ENCODE peak calls at places on chromosomes 11 and 22, in nine cellular contexts. One of them, this sample, is unnamed.
A peak's percentile ranks its signal among the peaks of the same experiment; 100 is the strongest.

GRCh38 chr11:118931576-118931975 is 5.8 kb upstream of the BCL9L start:
- DNase-seq in endodermal cell: no peak
- DNase-seq in neural progenitor cell: no peak
- DNase-seq in brain microvascular endothelial cell: no peak
- DNase-seq in mucosa of descending colon: no peak
- DNase-seq in NB4: no peak
- DNase-seq in MM.1S: no peak
- DNase-seq in heart left ventricle: no peak
- DNase-seq in GM23248: no peak
- DNase-seq in this sample: no peak

GRCh38 chr22:32533265-32534068 is 58.9 kb downstream of the FBXO7 start:
- DNase-seq in neural progenitor cell: no peak
- DNase-seq in brain microvascular endothelial cell: peak; percentile 35
- DNase-seq in endodermal cell: no peak
- DNase-seq in GM23248: peak; percentile 85
- DNase-seq in heart left ventricle: no peak
- DNase-seq in mucosa of descending colon: no peak
- DNase-seq in NB4: no peak
- DNase-seq in MM.1S: no peak
- DNase-seq in this sample: no peak

GRCh38 chr11:127003260-127003981 is 2.9 kb upstream of the KIRREL3 start:
- DNase-seq in heart left ventricle: no peak
- DNase-seq in MM.1S: peak; percentile 71
- DNase-seq in brain microvascular endothelial cell: no peak
- DNase-seq in mucosa of descending colon: peak; percentile 44
- DNase-seq in endodermal cell: peak; percentile 94
- DNase-seq in NB4: peak; percentile 16
- DNase-seq in neural progenitor cell: peak; percentile 94
- DNase-seq in GM23248: peak; percentile 81
- DNase-seq in this sample: peak; percentile 15

GRCh38 chr11:72683782-72684200 is 9.6 kb upstream of the PDE2A start:
- DNase-seq in heart left ventricle: peak; percentile 83
- DNase-seq in brain microvascular endothelial cell: peak; percentile 40
- DNase-seq in NB4: peak; percentile 65
- DNase-seq in GM23248: peak; percentile 51
- DNase-seq in neural progenitor cell: peak; percentile 81
- DNase-seq in MM.1S: no peak
- DNase-seq in endodermal cell: peak; percentile 98
- DNase-seq in mucosa of descending colon: peak; percentile 76
- DNase-seq in this sample: peak; percentile 74

GRCh38 chr11:7637447-7638157 is 35.7 kb downstream of the CYB5R2 start:
- DNase-seq in MM.1S: no peak
- DNase-seq in brain microvascular endothelial cell: peak; percentile 56
- DNase-seq in NB4: no peak
- DNase-seq in neural progenitor cell: no peak
- DNase-seq in GM23248: peak; percentile 94
- DNase-seq in heart left ventricle: no peak
- DNase-seq in mucosa of descending colon: no peak
- DNase-seq in endodermal cell: no peak
- DNase-seq in this sample: peak; percentile 39

GRCh38 chr11:3106736-3107524 is 49.7 kb upstream of the CARS1 start:
- DNase-seq in mucosa of descending colon: no peak
- DNase-seq in MM.1S: no peak
- DNase-seq in heart left ventricle: peak; percentile 27
- DNase-seq in neural progenitor cell: no peak
- DNase-seq in brain microvascular endothelial cell: no peak
- DNase-seq in endodermal cell: peak; percentile 58
- DNase-seq in GM23248: no peak
- DNase-seq in NB4: no peak
- DNase-seq in this sample: no peak

GRCh38 chr11:120346233-120346632 is 10.0 kb downstream of the ARHGEF12 start:
- DNase-seq in brain microvascular endothelial cell: no peak
- DNase-seq in mucosa of descending colon: no peak
- DNase-seq in heart left ventricle: no peak
- DNase-seq in neural progenitor cell: no peak
- DNase-seq in MM.1S: no peak
- DNase-seq in endodermal cell: no peak
- DNase-seq in NB4: no peak
- DNase-seq in GM23248: no peak
- DNase-seq in this sample: no peak

GRCh38 chr11:18495703-18496102 is 31.0 kb downstream of the TSG101 start:
- DNase-seq in brain microvascular endothelial cell: no peak
- DNase-seq in NB4: no peak
- DNase-seq in GM23248: no peak
- DNase-seq in endodermal cell: no peak
- DNase-seq in mucosa of descending colon: no peak
- DNase-seq in MM.1S: no peak
- DNase-seq in neural progenitor cell: no peak
- DNase-seq in heart left ventricle: no peak
- DNase-seq in this sample: no peak

GRCh38 chr11:4539603-4540219 is 5.3 kb upstream of the OR52M1 start:
- DNase-seq in heart left ventricle: no peak
- DNase-seq in GM23248: peak; percentile 67
- DNase-seq in NB4: peak; percentile 35
- DNase-seq in brain microvascular endothelial cell: peak; percentile 45
- DNase-seq in mucosa of descending colon: peak; percentile 50
- DNase-seq in MM.1S: peak; percentile 40
- DNase-seq in endodermal cell: peak; percentile 81
- DNase-seq in neural progenitor cell: peak; percentile 63
- DNase-seq in this sample: peak; percentile 60

GRCh38 chr11:134760307-134760706 is 348.3 kb upstream of the B3GAT1 start:
- DNase-seq in endodermal cell: peak; percentile 20
- DNase-seq in heart left ventricle: no peak
- DNase-seq in mucosa of descending colon: no peak
- DNase-seq in GM23248: no peak
- DNase-seq in brain microvascular endothelial cell: no peak
- DNase-seq in neural progenitor cell: no peak
- DNase-seq in NB4: no peak
- DNase-seq in MM.1S: no peak
- DNase-seq in this sample: no peak

GRCh38 chr22:44331881-44332714 is 19.3 kb upstream of the SHISAL1 start:
- DNase-seq in brain microvascular endothelial cell: no peak
- DNase-seq in NB4: no peak
- DNase-seq in heart left ventricle: no peak
- DNase-seq in mucosa of descending colon: no peak
- DNase-seq in MM.1S: no peak
- DNase-seq in endodermal cell: peak; percentile 77
- DNase-seq in neural progenitor cell: peak; percentile 79
- DNase-seq in GM23248: peak; percentile 68
- DNase-seq in this sample: no peak

GRCh38 chr11:1727861-1728260 is 22.5 kb downstream of the IFITM10 start:
- DNase-seq in neural progenitor cell: no peak
- DNase-seq in GM23248: no peak
- DNase-seq in mucosa of descending colon: no peak
- DNase-seq in NB4: no peak
- DNase-seq in heart left ventricle: no peak
- DNase-seq in endodermal cell: no peak
- DNase-seq in MM.1S: no peak
- DNase-seq in brain microvascular endothelial cell: no peak
- DNase-seq in this sample: no peak
- H3K4me3 ChIP-seq in neural progenitor cell: no peak overlapping the region
- H3K4me3 ChIP-seq in GM23248: no peak overlapping the region
- H3K4me3 ChIP-seq in mucosa of descending colon: no peak overlapping the region
- H3K4me3 ChIP-seq in NB4: no peak overlapping the region
- H3K4me3 ChIP-seq in heart left ventricle: no peak overlapping the region
- H3K4me3 ChIP-seq in endodermal cell: no peak overlapping the region
- H3K4me3 ChIP-seq in MM.1S: no peak overlapping the region
- H3K4me3 ChIP-seq in brain microvascular endothelial cell: no peak overlapping the region
- H3K4me3 ChIP-seq in this sample: no peak overlapping the region

DNA sequence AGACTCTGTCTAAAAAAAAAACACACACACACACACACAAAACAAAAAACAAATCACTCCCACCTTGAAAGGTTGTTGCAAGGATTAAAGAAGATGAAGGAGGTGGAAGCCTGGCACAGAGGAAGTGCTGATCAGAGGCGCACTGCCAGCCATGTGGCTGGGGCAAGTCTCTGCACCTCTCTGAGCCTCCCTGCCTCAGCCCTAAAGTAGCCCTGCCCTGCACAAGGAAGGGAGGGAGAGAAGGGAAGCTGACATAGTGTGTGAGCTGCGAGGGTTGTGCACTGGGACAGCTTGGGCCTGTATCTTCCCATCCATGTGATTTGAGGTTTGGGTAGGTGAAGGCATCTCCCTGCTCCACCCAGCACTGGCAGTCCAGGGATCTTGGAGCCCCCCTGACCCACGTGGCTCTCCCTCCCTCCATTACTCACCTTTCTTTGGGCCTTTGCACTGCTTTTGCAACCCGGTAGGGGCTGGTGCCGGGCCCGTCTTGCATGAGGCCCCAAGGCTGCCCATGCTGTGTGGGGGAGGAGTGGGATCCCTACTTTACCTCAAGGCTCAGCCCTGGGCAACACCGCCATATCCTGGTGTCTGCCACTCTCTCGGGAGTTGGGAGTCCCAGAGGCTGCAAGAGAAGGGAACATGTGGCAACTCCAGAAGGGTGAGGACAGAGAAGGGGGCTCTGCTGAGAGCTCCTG is 30.5 kb downstream of the IFT27 start:
- DNase-seq in NB4: no peak
- DNase-seq in heart left ventricle: no peak
- DNase-seq in brain microvascular endothelial cell: no peak
- DNase-seq in mucosa of descending colon: no peak
- DNase-seq in endodermal cell: peak; percentile 44
- DNase-seq in MM.1S: no peak
- DNase-seq in neural progenitor cell: no peak
- DNase-seq in GM23248: no peak
- DNase-seq in this sample: no peak
- H3K4me3 ChIP-seq in NB4: no peak overlapping the region
- H3K4me3 ChIP-seq in heart left ventricle: no peak overlapping the region
- H3K4me3 ChIP-seq in brain microvascular endothelial cell: no peak overlapping the region
- H3K4me3 ChIP-seq in mucosa of descending colon: no peak overlapping the region
- H3K4me3 ChIP-seq in endodermal cell: no peak overlapping the region
- H3K4me3 ChIP-seq in MM.1S: no peak overlapping the region
- H3K4me3 ChIP-seq in neural progenitor cell: no peak overlapping the region
- H3K4me3 ChIP-seq in GM23248: no peak overlapping the region
- H3K4me3 ChIP-seq in this sample: no peak overlapping the region

GRCh38 chr11:16861867-16862266 is 123.4 kb downstream of the C11orf58 start:
- DNase-seq in NB4: no peak
- DNase-seq in mucosa of descending colon: no peak
- DNase-seq in MM.1S: no peak
- DNase-seq in brain microvascular endothelial cell: no peak
- DNase-seq in endodermal cell: no peak
- DNase-seq in neural progenitor cell: peak; percentile 29
- DNase-seq in heart left ventricle: no peak
- DNase-seq in GM23248: no peak
- DNase-seq in this sample: no peak
- H3K4me3 ChIP-seq in NB4: no peak overlapping the region
- H3K4me3 ChIP-seq in mucosa of descending colon: no peak overlapping the region
- H3K4me3 ChIP-seq in MM.1S: no peak overlapping the region
- H3K4me3 ChIP-seq in brain microvascular endothelial cell: no peak overlapping the region
- H3K4me3 ChIP-seq in endodermal cell: no peak overlapping the region
- H3K4me3 ChIP-seq in neural progenitor cell: no peak overlapping the region
- H3K4me3 ChIP-seq in heart left ventricle: no peak overlapping the region
- H3K4me3 ChIP-seq in GM23248: no peak overlapping the region
- H3K4me3 ChIP-seq in this sample: no peak overlapping the region

DNA sequence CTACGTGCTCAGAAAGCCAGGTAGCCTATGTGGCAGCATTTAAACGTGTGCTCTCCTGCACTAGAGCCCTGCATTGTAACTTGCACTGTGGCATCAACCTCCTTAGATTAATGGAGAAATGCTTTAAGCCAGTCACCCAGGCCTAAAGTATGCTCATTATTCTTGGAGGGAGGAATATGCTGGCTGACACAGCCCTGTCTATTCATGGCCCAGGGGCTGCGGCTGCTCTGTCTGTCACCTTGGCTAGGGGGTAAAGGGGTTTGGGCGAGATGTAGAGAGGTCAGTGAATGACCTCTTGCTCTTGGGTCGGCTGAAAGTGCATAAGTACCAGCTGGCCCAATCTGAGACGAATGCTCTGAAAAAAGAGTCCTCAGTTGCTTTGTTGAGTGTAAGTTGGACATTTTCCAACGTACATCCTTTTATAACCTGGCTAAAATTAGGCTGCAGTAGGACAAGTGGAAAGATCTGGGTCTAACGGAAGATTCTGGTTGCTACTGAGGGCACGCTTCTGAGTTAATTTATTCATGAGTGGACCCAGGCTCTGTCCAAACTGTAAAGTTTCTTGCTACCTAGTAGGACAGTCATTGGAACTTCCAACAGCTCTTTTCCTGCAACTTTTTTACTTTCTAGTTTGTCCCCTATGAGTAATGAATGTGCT is 171.0 kb upstream of the SEZ6L start:
- DNase-seq in heart left ventricle: no peak
- DNase-seq in endodermal cell: no peak
- DNase-seq in GM23248: no peak
- DNase-seq in mucosa of descending colon: no peak
- DNase-seq in neural progenitor cell: no peak
- DNase-seq in NB4: no peak
- DNase-seq in brain microvascular endothelial cell: no peak
- DNase-seq in MM.1S: no peak
- DNase-seq in this sample: no peak
- H3K4me3 ChIP-seq in heart left ventricle: no peak overlapping the region
- H3K4me3 ChIP-seq in endodermal cell: no peak overlapping the region
- H3K4me3 ChIP-seq in GM23248: no peak overlapping the region
- H3K4me3 ChIP-seq in mucosa of descending colon: no peak overlapping the region
- H3K4me3 ChIP-seq in neural progenitor cell: no peak overlapping the region
- H3K4me3 ChIP-seq in NB4: no peak overlapping the region
- H3K4me3 ChIP-seq in brain microvascular endothelial cell: no peak overlapping the region
- H3K4me3 ChIP-seq in MM.1S: no peak overlapping the region
- H3K4me3 ChIP-seq in this sample: no peak overlapping the region

GRCh38 chr22:49724030-49724892 is 103.4 kb downstream of the BRD1 start:
- DNase-seq in mucosa of descending colon: no peak
- DNase-seq in NB4: no peak
- DNase-seq in MM.1S: no peak
- DNase-seq in endodermal cell: no peak
- DNase-seq in brain microvascular endothelial cell: no peak
- DNase-seq in GM23248: no peak
- DNase-seq in neural progenitor cell: no peak
- DNase-seq in heart left ventricle: no peak
- DNase-seq in this sample: no peak
- H3K4me3 ChIP-seq in mucosa of descending colon: no peak overlapping the region
- H3K4me3 ChIP-seq in NB4: no peak overlapping the region
- H3K4me3 ChIP-seq in MM.1S: peak overlapping the region; percentile 50
- H3K4me3 ChIP-seq in endodermal cell: no peak overlapping the region
- H3K4me3 ChIP-seq in brain microvascular endothelial cell: no peak overlapping the region
- H3K4me3 ChIP-seq in GM23248: no peak overlapping the region
- H3K4me3 ChIP-seq in neural progenitor cell: peak overlapping the region; percentile 43
- H3K4me3 ChIP-seq in heart left ventricle: peak overlapping the region; percentile 51
- H3K4me3 ChIP-seq in this sample: no peak overlapping the region

DNA sequence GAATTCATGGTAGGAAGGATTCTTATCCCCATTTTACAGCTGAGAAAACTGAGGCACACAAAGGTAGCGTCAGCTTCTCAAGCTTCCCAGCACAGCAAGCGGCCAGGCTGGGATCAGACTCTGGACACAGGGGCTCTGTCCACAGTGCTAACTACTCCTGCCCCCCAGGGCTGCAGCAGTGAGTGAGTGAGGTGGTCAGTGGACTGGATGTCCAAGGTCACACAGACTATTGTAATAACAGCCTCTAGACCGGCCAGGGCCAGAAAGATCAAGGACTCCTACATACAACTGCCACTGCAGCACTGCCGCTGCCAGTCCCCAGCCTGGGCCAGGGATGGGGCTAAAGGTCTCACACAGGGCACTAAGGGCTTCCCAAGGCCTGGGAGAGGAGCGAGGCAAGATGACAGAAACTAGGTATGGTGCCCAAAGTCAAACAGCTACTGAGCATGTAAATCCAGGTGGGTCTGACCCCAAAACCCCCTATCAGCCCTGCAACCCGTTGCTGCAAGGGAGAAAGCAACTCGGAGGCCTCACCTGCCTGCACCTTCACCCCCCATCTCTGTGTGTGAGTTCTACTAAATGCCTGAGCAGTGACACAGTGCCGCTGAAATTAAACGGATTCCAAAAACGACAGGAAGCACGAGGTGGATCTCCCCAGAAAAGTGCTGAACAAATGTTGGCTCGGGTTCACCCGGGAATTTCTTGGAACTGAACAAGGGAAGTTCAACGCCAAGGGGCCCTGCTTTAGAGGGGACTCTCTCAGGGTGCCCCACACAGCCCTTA is 161.8 kb upstream of the GRK3 start:
- DNase-seq in heart left ventricle: no peak
- DNase-seq in mucosa of descending colon: peak; percentile 52
- DNase-seq in NB4: no peak
- DNase-seq in GM23248: peak; percentile 51
- DNase-seq in MM.1S: no peak
- DNase-seq in endodermal cell: no peak
- DNase-seq in neural progenitor cell: no peak
- DNase-seq in brain microvascular endothelial cell: no peak
- DNase-seq in this sample: no peak
- H3K4me3 ChIP-seq in heart left ventricle: peak overlapping the region; percentile 83
- H3K4me3 ChIP-seq in mucosa of descending colon: no peak overlapping the region
- H3K4me3 ChIP-seq in NB4: peak overlapping the region; percentile 89
- H3K4me3 ChIP-seq in GM23248: no peak overlapping the region
- H3K4me3 ChIP-seq in MM.1S: no peak overlapping the region
- H3K4me3 ChIP-seq in endodermal cell: peak overlapping the region; percentile 90
- H3K4me3 ChIP-seq in neural progenitor cell: no peak overlapping the region
- H3K4me3 ChIP-seq in brain microvascular endothelial cell: peak overlapping the region; percentile 64
- H3K4me3 ChIP-seq in this sample: no peak overlapping the region